ENCODE peak calls at places on chromosomes 6 and 20, in seven cellular contexts. B is mucosa of descending colon; Z is stimulated activated CD4-positive, alpha-beta T cell treated with anti-CD3 and anti-CD28 coated beads, Interleukin-15, amount 100 ng/mL, for 24 hours; G is lung; D is cardiac fibroblast; W is psoas muscle; K is pons. E is an unnamed sample.

GRCh38 chr6:136127856-136128255 is 122.3 kb downstream of the MTFR2 start:
- DNase-seq in B (no peak), Z (no peak), G (no peak), D (no peak), W (no peak), K (no peak), E (no peak)

GRCh38 chr6:100226811-100227210 is 232.8 kb upstream of the MCHR2 start:
- DNase-seq in B (no peak), Z (no peak), G (no peak), D (no peak), W (no peak), K (no peak), E (no peak)

GRCh38 chr6:89371849-89372505 is 19.5 kb upstream of the UBE2J1 start:
- DNase-seq in B (peak), Z (peak), G (peak), D (peak), W (peak), K (peak), E (peak)

GRCh38 chr20:57090590-57091560 is 175.6 kb downstream of the BMP7 start:
- DNase-seq in B (no peak), Z (peak), G (no peak), D (no peak), W (no peak), K (no peak), E (no peak)

GRCh38 chr20:63700199-63701050 is 4.0 kb downstream of the TNFRSF6B start:
- DNase-seq in B (no peak), Z (no peak), G (no peak), D (no peak), W (peak), K (no peak), E (no peak)

GRCh38 chr20:25249198-25249931 is 1.5 kb downstream of the PYGB start:
- DNase-seq in B (no peak), Z (no peak), G (no peak), D (peak), W (no peak), K (peak), E (no peak)

GRCh38 chr6:166989427-166990034 is 9.7 kb upstream of the CEP43 start:
- DNase-seq in B (peak), Z (peak), G (no peak), D (peak), W (no peak), K (peak), E (peak)

GRCh38 chr6:135583256-135583758 is 85.8 kb upstream of the AHI1 start:
- DNase-seq in B (no peak), Z (no peak), G (no peak), D (peak), W (no peak), K (no peak), E (peak)

GRCh38 chr20:46801003-46801702 is 91.7 kb downstream of the SLC2A10 start:
- DNase-seq in B (no peak), Z (no peak), G (no peak), D (no peak), W (no peak), K (no peak), E (no peak)

GRCh38 chr6:118725944-118726343 is 74.6 kb upstream of the CEP85L start:
- DNase-seq in B (no peak), Z (peak), G (no peak), D (peak), W (no peak), K (no peak), E (no peak)

GRCh38 chr6:153084393-153084792 is 46.7 kb downstream of the RGS17 start:
- DNase-seq in B (no peak), Z (no peak), G (no peak), D (peak), W (no peak), K (no peak), E (peak)

GRCh38 chr20:7744411-7744810 is 195.8 kb downstream of the HAO1 start:
- DNase-seq in B (no peak), Z (no peak), G (no peak), D (peak), W (no peak), K (no peak), E (peak)

GRCh38 chr6:36751091-36751490 is 53.5 kb downstream of the RAB44 start:
- DNase-seq in B (no peak), Z (no peak), G (no peak), D (peak), W (no peak), K (no peak), E (no peak)

GRCh38 chr6:129890164-129890563 is 29.0 kb upstream of the TMEM244 start:
- DNase-seq in B (no peak), Z (peak), G (no peak), D (peak), W (no peak), K (no peak), E (peak)

GRCh38 chr20:8043687-8044278 is 24.2 kb upstream of the TMX4 start:
- DNase-seq in B (peak), Z (peak), G (no peak), D (peak), W (no peak), K (peak), E (peak)

GRCh38 chr20:41052742-41053419 is 24.3 kb downstream of the TOP1 start:
- DNase-seq in B (peak), Z (no peak), G (no peak), D (peak), W (no peak), K (no peak), E (no peak)

GRCh38 chr6:67362976-67363375 is 1272.1 kb upstream of the ADGRB3 start:
- DNase-seq in B (no peak), Z (no peak), G (no peak), D (no peak), W (no peak), K (no peak), E (no peak)

GRCh38 chr20:20367681-20368413 is at the start of gene INSM1:
- DNase-seq in B (peak), Z (peak), G (no peak), D (no peak), W (no peak), K (no peak), E (no peak)

GRCh38 chr20:58890454-58891075 is 38.0 kb downstream of the GNAS start:
- DNase-seq in B (peak), Z (peak), G (peak), D (peak), W (peak), K (peak), E (peak)

GRCh38 chr6:13923527-13924145 is 1.1 kb upstream of the RNF182 start:
- DNase-seq in B (no peak), Z (no peak), G (no peak), D (peak), W (no peak), K (no peak), E (peak)

GRCh38 chr6:15389759-15390723 is 144.2 kb downstream of the JARID2 start:
- DNase-seq in B (no peak), Z (peak), G (no peak), D (peak), W (no peak), K (peak), E (peak)

GRCh38 chr6:165889636-165890403 is 226.8 kb upstream of the PDE10A start:
- DNase-seq in B (peak), Z (peak), G (no peak), D (peak), W (no peak), K (peak), E (peak)

GRCh38 chr20:57960803-57961575 is 251.2 kb upstream of the PMEPA1 start:
- DNase-seq in B (no peak), Z (no peak), G (no peak), D (no peak), W (no peak), K (no peak), E (no peak)

E was measured in myocyte.